ENCODE peak calls at places on chromosomes 13 and 19, in four cellular contexts. One of them, this sample, is unnamed.

GRCh38 chr19:6239871-6240676 is 39.7 kb downstream of the MLLT1 start:
- DNase-seq in NCI-H2081: no peak
- DNase-seq in fibroblast of pulmonary artery: no peak
- DNase-seq in adrenal gland: no peak
- DNase-seq in this sample: no peak

GRCh38 chr13:50224534-50224933 is 209.3 kb downstream of the KCNRG start:
- DNase-seq in NCI-H2081: no peak
- DNase-seq in adrenal gland: no peak
- DNase-seq in fibroblast of pulmonary artery: peak
- DNase-seq in this sample: no peak

GRCh38 chr19:48319647-48320537 is 5.5 kb upstream of the EMP3 start:
- DNase-seq in NCI-H2081: peak
- DNase-seq in fibroblast of pulmonary artery: peak
- DNase-seq in adrenal gland: peak
- DNase-seq in this sample: peak

GRCh38 chr13:110400786-110401533 is 93.9 kb downstream of the COL4A2 start:
- DNase-seq in NCI-H2081: no peak
- DNase-seq in fibroblast of pulmonary artery: peak
- DNase-seq in adrenal gland: no peak
- DNase-seq in this sample: no peak

GRCh38 chr13:94997126-94997525 is 284.8 kb upstream of the SOX21 start:
- DNase-seq in fibroblast of pulmonary artery: peak
- DNase-seq in NCI-H2081: no peak
- DNase-seq in adrenal gland: no peak
- DNase-seq in this sample: no peak

GRCh38 chr19:13804830-13805683 is 9.8 kb downstream of the ZSWIM4 start:
- DNase-seq in adrenal gland: peak
- DNase-seq in NCI-H2081: no peak
- DNase-seq in fibroblast of pulmonary artery: no peak
- DNase-seq in this sample: peak

GRCh38 chr13:41263261-41263971 is at the start of gene MTRF1:
- DNase-seq in fibroblast of pulmonary artery: peak
- DNase-seq in adrenal gland: peak
- DNase-seq in NCI-H2081: peak
- DNase-seq in this sample: peak

GRCh38 chr19:38793186-38793585 is 4.2 kb downstream of the LGALS7B start:
- DNase-seq in NCI-H2081: no peak
- DNase-seq in adrenal gland: no peak
- DNase-seq in fibroblast of pulmonary artery: peak
- DNase-seq in this sample: no peak

GRCh38 chr13:23467932-23468278 is 34.4 kb upstream of the SACS start:
- DNase-seq in fibroblast of pulmonary artery: no peak
- DNase-seq in NCI-H2081: no peak
- DNase-seq in adrenal gland: no peak
- DNase-seq in this sample: no peak

GRCh38 chr13:31038834-31039552 is 106.5 kb downstream of the TEX26 start:
- DNase-seq in adrenal gland: no peak
- DNase-seq in NCI-H2081: no peak
- DNase-seq in fibroblast of pulmonary artery: no peak
- DNase-seq in this sample: no peak